ENCODE peak calls at places on chromosomes 7 and 10, in nine cellular contexts. V is kidney; K is MCF 10A; E is substantia nigra; I is IMR-90; S is activated naive CD8-positive, alpha-beta T cell treated with anti-CD3 and anti-CD28 coated beads, Interleukin-2, amount 50 U/mL, for 24 hours; A is H4; F is sciatic nerve; Z is GM12892. G is an unnamed sample.

GRCh38 chr7:41573017-41573416 is 129.9 kb downstream of the INHBA start:
- DNase-seq in S (no peak), V (no peak), K (peak), E (no peak), Z (no peak), I (peak), A (peak), F (no peak), G (no peak)

GRCh38 chr10:13311177-13311575 is 11.3 kb upstream of the PHYH start:
- DNase-seq in Z (no peak), K (no peak), E (no peak), V (no peak), S (no peak), A (no peak), I (peak), F (no peak), G (no peak)

GRCh38 chr10:28878236-28878970 is 201.1 kb downstream of the BAMBI start:
- DNase-seq in Z (no peak), V (no peak), S (no peak), E (no peak), F (no peak), I (no peak), A (no peak), K (no peak), G (no peak)

GRCh38 chr10:80372675-80373074 is 16.1 kb downstream of the DYDC2 start:
- DNase-seq in Z (no peak), S (no peak), F (no peak), I (no peak), V (no peak), K (no peak), E (no peak), A (no peak), G (no peak)

GRCh38 chr7:31948041-31948440 is 122.2 kb downstream of the PDE1C start:
- DNase-seq in A (no peak), I (peak), F (no peak), V (no peak), E (no peak), K (peak), S (no peak), Z (no peak), G (no peak)

GRCh38 chr10:24938525-24938924 is 13.9 kb downstream of the PRTFDC1 start:
- DNase-seq in E (no peak), I (no peak), A (no peak), K (no peak), F (no peak), S (no peak), Z (no peak), V (no peak), G (no peak)

GRCh38 chr10:94890264-94891022 is 48.0 kb upstream of the CYP2C9 start:
- DNase-seq in Z (no peak), V (no peak), E (no peak), S (no peak), I (no peak), F (no peak), K (no peak), A (no peak), G (no peak)

GRCh38 chr10:123157210-123157609 is 3.0 kb downstream of the BUB3 start:
- DNase-seq in A (no peak), S (no peak), I (peak), F (no peak), K (peak), V (no peak), E (no peak), Z (no peak), G (no peak)

GRCh38 chr10:60148266-60148840 is 241.3 kb downstream of the ANK3 start:
- DNase-seq in Z (no peak), S (no peak), V (no peak), I (peak), E (no peak), A (peak), K (peak), F (no peak), G (no peak)

GRCh38 chr7:92698237-92698841 is 108.1 kb upstream of the FAM133B start:
- DNase-seq in I (peak), E (peak), F (no peak), S (no peak), A (peak), V (no peak), K (peak), Z (no peak), G (no peak)

GRCh38 chr10:124322191-124322980 is 96.3 kb downstream of the OAT start:
- DNase-seq in A (no peak), K (no peak), Z (no peak), F (no peak), V (no peak), E (no peak), S (no peak), I (no peak), G (no peak)

GRCh38 chr7:83588602-83589240 is 60.2 kb downstream of the SEMA3E start:
- DNase-seq in K (no peak), Z (no peak), S (no peak), V (no peak), A (no peak), I (no peak), F (no peak), E (no peak), G (no peak)

GRCh38 chr7:70614237-70614984 is 517.5 kb upstream of the GALNT17 start:
- DNase-seq in Z (no peak), F (peak), I (peak), A (peak), V (peak), S (no peak), K (peak), E (peak), G (peak)

GRCh38 chr7:16874061-16874460 is 7.7 kb downstream of the AGR3 start:
- DNase-seq in V (no peak), Z (no peak), F (no peak), I (no peak), S (no peak), A (no peak), K (no peak), E (no peak), G (no peak)

GRCh38 chr7:15747187-15748111 is 61.0 kb upstream of the MEOX2 start:
- DNase-seq in F (no peak), S (no peak), E (no peak), V (no peak), K (no peak), Z (no peak), I (no peak), A (no peak), G (no peak)

GRCh38 chr10:78462221-78462620 is 428.6 kb downstream of the RPS24 start:
- DNase-seq in K (no peak), A (no peak), E (no peak), I (no peak), Z (no peak), V (no peak), F (peak), S (no peak), G (no peak)

GRCh38 chr10:102109166-102110116 is 10.7 kb downstream of the LDB1 start:
- DNase-seq in F (no peak), K (no peak), E (no peak), Z (no peak), V (no peak), A (peak), S (no peak), I (no peak), G (no peak)

GRCh38 chr7:142002179-142002578 is 6.5 kb downstream of the MGAM start:
- DNase-seq in I (no peak), Z (no peak), V (no peak), S (no peak), A (no peak), F (no peak), K (no peak), E (no peak), G (no peak)

GRCh38 chr10:94687625-94688248 is 4.2 kb downstream of the CYP2C18 start:
- DNase-seq in I (no peak), E (no peak), A (no peak), F (no peak), S (no peak), Z (no peak), K (no peak), V (no peak), G (no peak)

GRCh38 chr7:85659364-85659763 is 472.5 kb upstream of the SEMA3D start:
- DNase-seq in V (no peak), K (peak), F (no peak), A (no peak), E (no peak), S (no peak), I (peak), Z (no peak), G (no peak)

GRCh38 chr7:107890493-107890961 is 456 bp upstream of the DLD start:
- DNase-seq in A (no peak), K (no peak), F (no peak), Z (no peak), V (no peak), E (no peak), S (no peak), I (no peak), G (no peak)

GRCh38 chr7:22357311-22358175 is 589 bp upstream of the RAPGEF5 start:
- DNase-seq in Z (no peak), F (no peak), A (peak), I (peak), E (no peak), K (peak), S (no peak), V (no peak), G (peak)

GRCh38 chr10:17989908-17990767 is 38.4 kb downstream of the SLC39A12 start:
- DNase-seq in E (no peak), V (no peak), S (no peak), I (peak), A (no peak), K (peak), Z (no peak), F (no peak), G (no peak)

GRCh38 chr10:64142395-64142794 is 621.2 kb downstream of the REEP3 start:
- DNase-seq in I (no peak), S (no peak), Z (no peak), A (no peak), F (no peak), V (no peak), E (no peak), K (no peak), G (no peak)

GRCh38 chr7:95045236-95045923 is 138.0 kb downstream of the PPP1R9A start:
- DNase-seq in F (no peak), S (no peak), K (peak), A (peak), V (no peak), Z (no peak), E (no peak), I (no peak), G (peak)

GRCh38 chr7:75045881-75046280 is 27.7 kb downstream of the RCC1L start:
- DNase-seq in S (no peak), K (no peak), E (no peak), V (no peak), F (no peak), Z (no peak), I (no peak), A (no peak), G (no peak)

GRCh38 chr7:127476618-127477017 is 84.1 kb upstream of the ZNF800 start:
- DNase-seq in V (no peak), Z (no peak), I (no peak), E (no peak), K (no peak), S (no peak), F (no peak), A (no peak), G (no peak)

GRCh38 chr10:106672517-106673175 is 491.9 kb downstream of the SORCS1 start:
- DNase-seq in V (no peak), E (no peak), I (no peak), Z (no peak), S (no peak), K (no peak), A (no peak), F (no peak), G (no peak)